ENCODE peak calls at places on chromosomes 6 and 20, in ten cellular contexts. A is lower lobe of right lung, C is tibial artery, G is spleen, E is pancreas, Y is psoas muscle, D is tibial nerve, U is ascending aorta, O is suprapubic skin, K is heart left ventricle. W is an unnamed sample. For H3K4me1 and H3K36me3, the result is how much of the 10 kb centered on the place peaks cover.

GRCh38 chr6:7121704-7122241 is 14.0 kb downstream of the RREB1 start:
- DNase-seq in A (peak), C (no peak), G (no peak), E (peak), Y (no peak), D (no peak), U (no peak), O (no peak), K (no peak), W (no peak)

GRCh38 chr20:32820000-32820697 is 395 bp downstream of the MAPRE1 start:
- DNase-seq in A (peak), C (peak), G (peak), E (peak), Y (peak), D (peak), U (peak), O (peak), K (peak), W (peak)

GRCh38 chr6:25980935-25981334 is 18.3 kb downstream of the TRIM38 start:
- DNase-seq in A (no peak), C (no peak), G (no peak), E (no peak), Y (no peak), D (no peak), U (no peak), O (no peak), K (no peak), W (no peak)

GRCh38 chr6:89873721-89874120 is 20.5 kb upstream of the GJA10 start:
- DNase-seq in A (no peak), C (no peak), G (no peak), E (no peak), Y (no peak), D (no peak), U (no peak), O (no peak), K (no peak), W (no peak)

GRCh38 chr20:38726849-38727601 is 2.7 kb downstream of the SLC32A1 start:
- DNase-seq in A (no peak), C (no peak), G (no peak), E (no peak), Y (no peak), D (no peak), U (no peak), O (no peak), K (no peak), W (peak)

GRCh38 chr20:58406422-58407001 is 17.5 kb downstream of the VAPB start:
- DNase-seq in A (no peak), C (no peak), G (no peak), E (no peak), Y (no peak), D (no peak), U (no peak), O (no peak), K (no peak), W (no peak)

GRCh38 chr6:53529324-53530036 is 15.4 kb downstream of the GCLC start:
- DNase-seq in A (no peak), C (no peak), G (no peak), E (no peak), Y (no peak), D (no peak), U (no peak), O (no peak), K (no peak), W (no peak)

GRCh38 chr6:54775586-54775985 is 71.0 kb upstream of the FAM83B start:
- DNase-seq in A (no peak), C (no peak), G (no peak), E (no peak), Y (no peak), D (no peak), U (no peak), O (no peak), K (no peak), W (no peak)

GRCh38 chr6:82013561-82014275 is 233.8 kb downstream of the IBTK start:
- DNase-seq in A (no peak), C (no peak), G (no peak), E (no peak), Y (no peak), D (no peak), U (peak), O (no peak), K (no peak), W (no peak)
- H3K4me1 ChIP-seq in A (under half), C (under half), G (under half), E (under half), Y (under half), D (under half), U (half or more), O (under half), K (under half), W (under half)

GRCh38 chr20:36110936-36111445 is 43.5 kb upstream of the EPB41L1 start:
- DNase-seq in A (no peak), C (no peak), G (no peak), E (no peak), Y (no peak), D (no peak), U (no peak), O (no peak), K (no peak), W (no peak)

GRCh38 chr20:36113566-36114247 is 40.8 kb upstream of the EPB41L1 start:
- DNase-seq in A (no peak), C (no peak), G (no peak), E (no peak), Y (no peak), D (no peak), U (no peak), O (no peak), K (no peak), W (peak)

GRCh38 chr20:36114707-36115106 is 39.8 kb upstream of the EPB41L1 start:
- DNase-seq in A (no peak), C (no peak), G (no peak), E (no peak), Y (no peak), D (no peak), U (no peak), O (no peak), K (no peak), W (no peak)

GRCh38 chr20:36112112-36112511 is 42.4 kb upstream of the EPB41L1 start:
- DNase-seq in A (no peak), C (no peak), G (no peak), E (no peak), Y (no peak), D (no peak), U (no peak), O (no peak), K (no peak), W (no peak)

DNA sequence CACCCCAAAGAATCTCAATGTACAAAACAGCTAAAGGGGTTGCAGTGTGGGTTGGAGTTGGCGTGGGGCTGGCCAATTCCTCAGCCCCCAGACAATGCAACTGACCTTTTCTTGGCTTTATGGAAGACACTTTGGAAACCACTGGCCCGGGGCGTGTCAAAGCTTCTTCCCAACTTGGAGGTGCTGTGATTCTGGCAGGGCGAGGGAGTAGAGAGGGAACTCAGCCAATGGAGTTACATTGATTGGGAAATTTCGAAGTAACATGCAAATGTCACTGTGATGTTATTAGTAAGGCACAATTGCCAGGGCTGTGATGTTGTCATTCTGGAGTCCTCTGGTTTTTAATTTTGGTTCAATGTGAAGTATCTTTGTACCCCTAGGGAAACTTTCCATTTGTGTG is 41.5 kb upstream of the EPB41L1 start:
- DNase-seq in A (no peak), C (no peak), G (no peak), E (no peak), Y (no peak), D (no peak), U (no peak), O (peak), K (no peak), W (no peak)
- H3K27ac ChIP-seq in A (peak), C (no peak), G (no peak), E (peak), Y (no peak), D (no peak), U (no peak), O (peak), K (no peak), W (no peak)

DNA sequence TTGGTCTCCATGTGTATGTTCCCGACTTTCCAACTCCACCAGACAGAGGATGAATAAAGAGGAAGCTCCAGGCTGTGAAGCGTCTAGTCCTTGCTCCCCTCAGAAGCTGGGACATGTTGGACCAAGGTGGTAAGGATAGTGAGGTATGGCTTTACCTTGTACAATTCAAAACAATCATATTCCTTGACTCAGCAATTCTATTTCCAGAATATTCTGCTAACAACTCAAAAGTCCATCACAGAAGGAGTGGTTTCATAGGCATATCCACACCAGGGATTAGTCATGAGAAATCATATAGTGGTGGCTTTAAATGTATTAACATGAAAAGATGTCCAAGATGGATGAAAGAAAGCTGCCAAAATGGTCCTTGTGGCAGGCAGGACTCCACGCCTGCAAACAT is 19.8 kb downstream of the FKBP1A start:
- DNase-seq in A (no peak), C (no peak), G (no peak), E (no peak), Y (no peak), D (no peak), U (no peak), O (no peak), K (no peak), W (no peak)
- H3K36me3 ChIP-seq in A (half or more), C (under half), G (under half), E (under half), Y (under half), D (under half), U (under half), O (under half), K (under half), W (half or more)

GRCh38 chr6:15160812-15161211 is 85.1 kb upstream of the JARID2 start:
- DNase-seq in A (no peak), C (no peak), G (no peak), E (no peak), Y (no peak), D (no peak), U (no peak), O (no peak), K (no peak), W (no peak)

GRCh38 chr6:15153191-15153590 is 92.7 kb upstream of the JARID2 start:
- DNase-seq in A (no peak), C (no peak), G (no peak), E (no peak), Y (no peak), D (no peak), U (no peak), O (no peak), K (no peak), W (no peak)

GRCh38 chr6:15158821-15159619 is 86.8 kb upstream of the JARID2 start:
- DNase-seq in A (no peak), C (no peak), G (peak), E (no peak), Y (no peak), D (no peak), U (no peak), O (no peak), K (no peak), W (no peak)

GRCh38 chr6:15152720-15153119 is 93.1 kb upstream of the JARID2 start:
- DNase-seq in A (no peak), C (no peak), G (no peak), E (no peak), Y (no peak), D (no peak), U (no peak), O (no peak), K (no peak), W (no peak)

GRCh38 chr6:15157479-15157878 is 88.4 kb upstream of the JARID2 start:
- DNase-seq in A (no peak), C (no peak), G (no peak), E (no peak), Y (no peak), D (no peak), U (no peak), O (no peak), K (no peak), W (no peak)
- H3K4me1 ChIP-seq in A (under half), C (under half), G (under half), E (under half), Y (under half), D (under half), U (under half), O (under half), K (under half), W (under half)

GRCh38 chr6:131954775-131955107 is 3.6 kb upstream of the CCN2 start:
- DNase-seq in A (peak), C (no peak), G (no peak), E (peak), Y (no peak), D (no peak), U (peak), O (no peak), K (peak), W (no peak)

GRCh38 chr6:131955876-131956275 is 4.7 kb upstream of the CCN2 start:
- DNase-seq in A (no peak), C (no peak), G (no peak), E (no peak), Y (no peak), D (no peak), U (no peak), O (no peak), K (no peak), W (no peak)

GRCh38 chr6:131955192-131955591 is 4.0 kb upstream of the CCN2 start:
- DNase-seq in A (no peak), C (no peak), G (no peak), E (no peak), Y (no peak), D (no peak), U (no peak), O (no peak), K (no peak), W (no peak)

GRCh38 chr6:131952886-131953509 is 1.8 kb upstream of the CCN2 start:
- DNase-seq in A (no peak), C (no peak), G (no peak), E (no peak), Y (no peak), D (no peak), U (no peak), O (no peak), K (no peak), W (no peak)

GRCh38 chr6:131954099-131954774 is 3.1 kb upstream of the CCN2 start:
- DNase-seq in A (no peak), C (no peak), G (no peak), E (no peak), Y (no peak), D (no peak), U (no peak), O (no peak), K (no peak), W (no peak)
- H3K27ac ChIP-seq in A (peak), C (peak), G (peak), E (peak), Y (no peak), D (no peak), U (peak), O (no peak), K (no peak), W (no peak)

DNA sequence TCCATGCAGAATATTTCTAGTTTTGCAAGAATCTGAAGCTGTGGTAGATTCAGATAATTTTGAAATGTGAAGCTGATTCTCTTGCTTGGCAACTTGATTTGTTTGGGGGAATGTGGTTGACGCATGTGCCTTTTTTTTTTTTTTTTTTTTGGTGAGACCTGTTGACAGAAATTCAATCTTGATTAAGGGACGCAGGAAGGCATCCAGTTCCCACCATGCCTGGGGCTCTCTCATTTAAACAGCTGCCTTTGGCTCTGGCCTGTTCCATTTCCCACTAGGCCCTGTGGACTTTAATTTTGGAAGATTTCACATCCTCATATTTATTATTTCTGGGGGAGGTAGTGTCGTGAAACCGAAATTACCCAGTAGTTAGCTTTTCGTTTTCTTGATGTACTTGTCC is 8.6 kb downstream of the TPX2 start:
- DNase-seq in A (no peak), C (peak), G (no peak), E (no peak), Y (no peak), D (no peak), U (no peak), O (no peak), K (no peak), W (no peak)
- H3K36me3 ChIP-seq in A (under half), C (under half), G (under half), E (under half), Y (under half), D (under half), U (under half), O (under half), K (under half), W (under half)

GRCh38 chr6:129476810-129477209 is 233.2 kb downstream of the ARHGAP18 start:
- DNase-seq in A (no peak), C (no peak), G (no peak), E (no peak), Y (no peak), D (no peak), U (no peak), O (no peak), K (no peak), W (no peak)
- H3K4me1 ChIP-seq in A (under half), C (under half), G (under half), E (under half), Y (under half), D (under half), U (under half), O (under half), K (under half), W (under half)